ENCODE peak calls at places on chromosomes 1 and 21, in ten cellular contexts. Y, P, H, V, F, Q, W, I, O and T are unnamed samples.

GRCh38 chr21:34704119-34704518 is 35.3 kb downstream of the CLIC6 start:
- DNase-seq in Y (no peak), F (no peak), O (no peak), H (peak; percentile 59), P (no peak), Q (no peak), W (no peak), V (no peak), I (no peak), T (no peak)

GRCh38 chr1:207868252-207868768 is 42.6 kb downstream of the CD34 start:
- DNase-seq in F (no peak), Q (peak; percentile 19), W (peak; percentile 81), P (peak; percentile 59), Y (no peak), I (peak; percentile 28), H (no peak), V (no peak), O (peak; percentile 60), T (peak; percentile 86)

GRCh38 chr1:193237381-193237978 is 51.1 kb upstream of the B3GALT2 start:
- DNase-seq in W (no peak), H (no peak), I (no peak), Y (no peak), Q (no peak), F (no peak), O (no peak), V (no peak), P (no peak), T (no peak)

GRCh38 chr1:169486281-169486904 is 649 bp upstream of the SLC19A2 start:
- DNase-seq in F (no peak), O (no peak), V (no peak), W (no peak), Q (peak; percentile 15), P (no peak), H (peak; percentile 74), Y (no peak), I (no peak), T (no peak)

GRCh38 chr1:155005076-155005971 is 2.7 kb downstream of the ZBTB7B start:
- DNase-seq in P (peak; percentile 45), O (peak; percentile 86), Q (no peak), V (peak; percentile 87), I (no peak), F (no peak), Y (no peak), H (peak; percentile 27), W (peak; percentile 91), T (peak; percentile 87)

GRCh38 chr1:88946845-88947244 is 45.6 kb downstream of the KYAT3 start:
- DNase-seq in F (no peak), H (peak; percentile 38), P (no peak), Y (no peak), V (no peak), I (no peak), Q (no peak), W (no peak), O (no peak), T (no peak)

GRCh38 chr1:152777510-152778137 is 2.7 kb downstream of the LCE1F start:
- DNase-seq in W (no peak), P (no peak), Y (no peak), I (no peak), H (no peak), V (no peak), Q (peak; percentile 11), F (no peak), O (no peak), T (no peak)

GRCh38 chr1:7616076-7616833 is 154.8 kb upstream of the VAMP3 start:
- DNase-seq in Y (no peak), W (peak; percentile 33), O (peak; percentile 14), F (peak; percentile 43), P (no peak), H (peak; percentile 37), Q (peak; percentile 13), I (peak; percentile 66), V (no peak), T (peak; percentile 70)

GRCh38 chr1:99891997-99892396 is 41.8 kb downstream of the AGL start:
- DNase-seq in P (no peak), W (no peak), Q (no peak), H (no peak), O (no peak), Y (no peak), V (no peak), F (no peak), I (no peak), T (no peak)

GRCh38 chr1:109793089-109793485 is 29.4 kb upstream of the EPS8L3 start:
- DNase-seq in W (peak; percentile 21), I (no peak), H (no peak), Y (no peak), V (no peak), P (peak; percentile 12), F (no peak), Q (no peak), O (peak; percentile 5), T (no peak)

GRCh38 chr1:74505133-74505532 is 7.3 kb downstream of the LRRC53 start:
- DNase-seq in Y (no peak), Q (no peak), V (no peak), I (peak; percentile 71), F (peak; percentile 58), O (no peak), W (no peak), P (no peak), H (peak; percentile 20), T (no peak)

GRCh38 chr1:1293618-1294249 is 13.5 kb downstream of the SCNN1D start:
- DNase-seq in O (no peak), F (no peak), P (peak; percentile 15), H (no peak), Y (no peak), I (peak; percentile 59), Q (no peak), W (no peak), V (no peak), T (no peak)

GRCh38 chr1:18681423-18681835 is 50.8 kb downstream of the PAX7 start:
- DNase-seq in Y (no peak), V (no peak), Q (peak; percentile 68), F (no peak), O (no peak), P (no peak), W (no peak), H (peak; percentile 26), I (peak; percentile 86), T (no peak)

DNA sequence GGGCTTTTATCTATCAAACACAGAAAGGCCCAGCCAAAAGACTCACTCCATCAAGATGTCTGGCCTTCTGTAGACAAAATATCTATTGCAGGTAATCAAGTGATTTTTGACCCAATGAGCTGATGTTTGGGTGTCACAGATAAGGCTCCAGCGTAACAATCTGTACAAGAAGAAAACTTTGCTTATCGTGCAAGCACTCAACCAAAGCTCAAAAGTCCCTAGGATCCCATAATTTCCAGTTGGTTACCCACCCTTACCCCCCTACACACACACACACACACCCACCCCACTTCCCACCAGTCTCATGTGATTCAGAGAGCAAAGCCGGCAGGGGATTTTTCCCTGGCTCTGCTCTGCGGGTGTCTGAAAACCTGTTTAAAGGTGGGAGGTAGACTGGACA is 5.8 kb downstream of the ITPKB start:
- DNase-seq in W (no peak), I (no peak), P (no peak), Y (no peak), H (no peak), O (no peak), V (no peak), Q (no peak), F (no peak), T (no peak)
- H3K4me3 ChIP-seq in W (no peak overlapping the region), I (no peak overlapping the region), P (peak overlapping the region; percentile 87), Y (peak overlapping the region; percentile 99), H (no peak overlapping the region), O (no peak overlapping the region), V (no peak overlapping the region), Q (no peak overlapping the region), F (no peak overlapping the region), T (peak overlapping the region; percentile 96)

GRCh38 chr1:246987083-246987690 is 20.7 kb downstream of the ZNF695 start:
- DNase-seq in H (no peak), V (no peak), Q (no peak), I (no peak), W (no peak), F (no peak), Y (no peak), O (no peak), P (no peak), T (no peak)
- H3K9me3 ChIP-seq in H (no peaks in the 10 kb centered on the region), V (peaks cover 8% of the 10 kb centered on the region), Q (peaks cover 40% of the 10 kb centered on the region), I (peaks cover 84% of the 10 kb centered on the region), W (peaks cover 9% of the 10 kb centered on the region), F (peaks cover 95% of the 10 kb centered on the region), Y (peaks cover 5% of the 10 kb centered on the region), O (peaks cover 70% of the 10 kb centered on the region), P (no peaks in the 10 kb centered on the region), T (peaks cover 65% of the 10 kb centered on the region)

GRCh38 chr1:211606914-211607751 is 28.2 kb upstream of the SLC30A1 start:
- DNase-seq in O (peak; percentile 41), Q (no peak), I (no peak), Y (no peak), P (no peak), F (no peak), W (no peak), H (no peak), V (no peak), T (peak; percentile 78)

GRCh38 chr1:211604548-211604947 is 25.6 kb upstream of the SLC30A1 start:
- DNase-seq in H (no peak), O (no peak), Y (no peak), V (no peak), Q (no peak), W (no peak), I (no peak), F (no peak), P (no peak), T (no peak)

GRCh38 chr1:211605034-211605433 is 26.1 kb upstream of the SLC30A1 start:
- DNase-seq in O (no peak), V (no peak), Y (no peak), Q (no peak), F (no peak), H (no peak), P (no peak), W (no peak), I (no peak), T (no peak)

GRCh38 chr1:211606327-211606913 is 27.5 kb upstream of the SLC30A1 start:
- DNase-seq in I (no peak), Q (no peak), V (no peak), H (no peak), Y (no peak), W (no peak), F (no peak), P (no peak), O (peak; percentile 41), T (no peak)

DNA sequence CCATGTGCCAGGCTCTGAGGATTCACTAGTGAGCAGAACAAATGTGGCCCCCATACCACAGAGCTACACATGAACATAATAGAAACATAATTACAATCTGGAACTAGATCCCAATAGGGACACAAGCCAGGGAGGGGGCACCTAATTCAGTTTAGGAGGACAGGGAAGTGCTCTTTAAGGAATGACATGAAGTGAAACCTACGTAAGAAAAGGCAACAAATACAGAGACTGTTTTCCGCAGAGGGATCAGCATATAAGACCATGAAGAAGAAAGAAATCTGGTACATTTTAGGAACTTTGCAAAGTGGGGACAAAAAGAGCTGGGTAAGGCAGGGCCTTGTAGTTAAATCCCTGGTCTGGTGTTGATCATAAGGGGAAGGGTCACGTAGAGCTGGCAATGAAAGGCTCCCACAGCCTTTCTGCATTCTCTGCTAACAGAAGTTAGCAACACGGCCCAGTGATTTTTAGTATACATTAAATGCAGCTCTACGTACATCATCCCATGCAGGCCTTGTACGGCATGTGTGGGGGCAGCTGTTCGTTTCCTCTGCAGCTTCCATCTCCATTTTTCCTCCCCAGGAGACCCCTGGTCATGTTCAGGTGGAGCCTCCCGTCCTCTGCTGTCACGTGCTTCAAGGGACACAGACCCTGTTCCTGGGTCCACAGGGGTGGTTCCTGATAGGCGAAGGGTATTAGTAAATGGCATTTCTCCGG is 26.8 kb upstream of the SLC30A1 start:
- DNase-seq in O (no peak), F (no peak), I (no peak), Q (no peak), V (no peak), P (no peak), W (no peak), H (no peak), Y (no peak), T (no peak)
- H3K4me3 ChIP-seq in O (no peak overlapping the region), F (no peak overlapping the region), I (no peak overlapping the region), Q (no peak overlapping the region), V (peak overlapping the region; percentile 31), P (no peak overlapping the region), W (no peak overlapping the region), H (no peak overlapping the region), Y (peak overlapping the region; percentile 46), T (peak overlapping the region; percentile 19)

GRCh38 chr21:39840373-39841097 is 26.7 kb upstream of the PCP4 start:
- DNase-seq in F (no peak), Y (no peak), P (no peak), I (no peak), O (no peak), Q (no peak), H (no peak), V (no peak), W (no peak), T (no peak)
- H3K9me3 ChIP-seq in F (no peaks in the 10 kb centered on the region), Y (no peaks in the 10 kb centered on the region), P (no peaks in the 10 kb centered on the region), I (no peaks in the 10 kb centered on the region), O (no peaks in the 10 kb centered on the region), Q (peaks cover 3% of the 10 kb centered on the region), H (no peaks in the 10 kb centered on the region), V (no peaks in the 10 kb centered on the region), W (no peaks in the 10 kb centered on the region), T (no peaks in the 10 kb centered on the region)